ENCODE peak calls at places on chromosome 11, in seven cellular contexts. One of them, this sample, is unnamed. For H3K4me1, the result is how much of the 10 kb centered on the place peaks cover.

GRCh38 chr11:45725121-45725520 is 59.7 kb upstream of the CHST1 start:
- DNase-seq in Panc1: no peak
- DNase-seq in GM23338: no peak
- DNase-seq in adrenal gland: no peak
- DNase-seq in aorta: no peak
- DNase-seq in cardiac muscle cell: no peak
- DNase-seq in CD8-positive, alpha-beta memory T cell: no peak
- DNase-seq in this sample: no peak

GRCh38 chr11:35945137-35945518 is 1.3 kb downstream of the LDLRAD3 start:
- DNase-seq in Panc1: no peak
- DNase-seq in GM23338: no peak
- DNase-seq in adrenal gland: no peak
- DNase-seq in aorta: no peak
- DNase-seq in cardiac muscle cell: no peak
- DNase-seq in CD8-positive, alpha-beta memory T cell: no peak
- DNase-seq in this sample: no peak

GRCh38 chr11:14611939-14612338 is 31.7 kb upstream of the PDE3B start:
- DNase-seq in Panc1: no peak
- DNase-seq in GM23338: no peak
- DNase-seq in adrenal gland: no peak
- DNase-seq in aorta: no peak
- DNase-seq in cardiac muscle cell: no peak
- DNase-seq in CD8-positive, alpha-beta memory T cell: no peak
- DNase-seq in this sample: no peak

GRCh38 chr11:126210871-126211235 is 597 bp downstream of the RPUSD4 start:
- DNase-seq in Panc1: no peak
- DNase-seq in GM23338: no peak
- DNase-seq in adrenal gland: no peak
- DNase-seq in aorta: no peak
- DNase-seq in cardiac muscle cell: peak
- DNase-seq in CD8-positive, alpha-beta memory T cell: no peak
- DNase-seq in this sample: no peak

GRCh38 chr11:73262851-73263495 is 9.2 kb upstream of the P2RY6 start:
- DNase-seq in Panc1: no peak
- DNase-seq in GM23338: no peak
- DNase-seq in adrenal gland: no peak
- DNase-seq in aorta: no peak
- DNase-seq in cardiac muscle cell: peak
- DNase-seq in CD8-positive, alpha-beta memory T cell: no peak
- DNase-seq in this sample: no peak

GRCh38 chr11:62860835-62861563 is 19.7 kb upstream of the SLC3A2 start:
- DNase-seq in Panc1: no peak
- DNase-seq in GM23338: no peak
- DNase-seq in adrenal gland: no peak
- DNase-seq in aorta: no peak
- DNase-seq in cardiac muscle cell: no peak
- DNase-seq in CD8-positive, alpha-beta memory T cell: no peak
- DNase-seq in this sample: no peak

GRCh38 chr11:8098361-8098760 is 17.4 kb downstream of the TUB start:
- DNase-seq in Panc1: no peak
- DNase-seq in GM23338: no peak
- DNase-seq in adrenal gland: no peak
- DNase-seq in aorta: no peak
- DNase-seq in cardiac muscle cell: peak
- DNase-seq in CD8-positive, alpha-beta memory T cell: no peak
- DNase-seq in this sample: no peak

GRCh38 chr11:6323291-6323905 is 3.1 kb upstream of the CAVIN3 start:
- DNase-seq in Panc1: no peak
- DNase-seq in GM23338: peak
- DNase-seq in adrenal gland: no peak
- DNase-seq in aorta: no peak
- DNase-seq in cardiac muscle cell: no peak
- DNase-seq in CD8-positive, alpha-beta memory T cell: no peak
- DNase-seq in this sample: no peak

GRCh38 chr11:105236631-105237030 is 97.1 kb upstream of the CARD18 start:
- DNase-seq in Panc1: no peak
- DNase-seq in GM23338: no peak
- DNase-seq in adrenal gland: no peak
- DNase-seq in aorta: no peak
- DNase-seq in cardiac muscle cell: peak
- DNase-seq in CD8-positive, alpha-beta memory T cell: no peak
- DNase-seq in this sample: no peak

GRCh38 chr11:285894-286220 is 3.1 kb upstream of the PGGHG start:
- DNase-seq in Panc1: no peak
- DNase-seq in GM23338: no peak
- DNase-seq in adrenal gland: no peak
- DNase-seq in aorta: peak
- DNase-seq in cardiac muscle cell: no peak
- DNase-seq in CD8-positive, alpha-beta memory T cell: no peak
- DNase-seq in this sample: no peak

GRCh38 chr11:91433284-91434010 is 791.2 kb upstream of the FAT3 start:
- DNase-seq in Panc1: no peak
- DNase-seq in GM23338: no peak
- DNase-seq in adrenal gland: no peak
- DNase-seq in aorta: no peak
- DNase-seq in cardiac muscle cell: no peak
- DNase-seq in CD8-positive, alpha-beta memory T cell: no peak
- DNase-seq in this sample: no peak

GRCh38 chr11:71452354-71453020 is 516 bp upstream of the NADSYN1 start:
- DNase-seq in Panc1: no peak
- DNase-seq in GM23338: peak
- DNase-seq in adrenal gland: peak
- DNase-seq in aorta: peak
- DNase-seq in cardiac muscle cell: peak
- DNase-seq in CD8-positive, alpha-beta memory T cell: peak
- DNase-seq in this sample: peak

GRCh38 chr11:68127791-68128681 is 6.8 kb upstream of the CHKA start:
- DNase-seq in Panc1: no peak
- DNase-seq in GM23338: peak
- DNase-seq in adrenal gland: peak
- DNase-seq in aorta: peak
- DNase-seq in cardiac muscle cell: peak
- DNase-seq in CD8-positive, alpha-beta memory T cell: no peak
- DNase-seq in this sample: no peak

GRCh38 chr11:34302046-34302921 is 55.5 kb downstream of the ABTB2 start:
- DNase-seq in Panc1: peak
- DNase-seq in GM23338: no peak
- DNase-seq in adrenal gland: no peak
- DNase-seq in aorta: no peak
- DNase-seq in cardiac muscle cell: peak
- DNase-seq in CD8-positive, alpha-beta memory T cell: no peak
- DNase-seq in this sample: no peak

GRCh38 chr11:123176785-123177184 is 18.3 kb downstream of the CLMP start:
- DNase-seq in Panc1: no peak
- DNase-seq in GM23338: no peak
- DNase-seq in adrenal gland: no peak
- DNase-seq in aorta: no peak
- DNase-seq in cardiac muscle cell: no peak
- DNase-seq in CD8-positive, alpha-beta memory T cell: no peak
- DNase-seq in this sample: no peak

DNA sequence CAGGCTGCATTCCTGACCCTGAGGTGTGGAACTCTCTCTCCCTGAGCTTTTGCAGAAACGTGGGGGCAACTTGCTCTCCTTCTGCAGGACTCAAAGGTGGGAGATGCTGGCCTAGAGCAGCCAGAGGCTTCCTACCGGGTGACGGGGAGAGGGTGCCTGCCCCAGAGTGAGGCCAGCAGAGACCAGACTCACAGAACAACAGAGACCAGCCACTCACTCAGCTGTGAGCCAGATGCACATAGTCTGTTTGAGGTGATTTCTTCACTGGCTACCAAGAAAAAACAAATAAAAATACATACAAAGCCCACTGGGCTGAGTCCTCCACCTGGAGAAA is 86.0 kb upstream of the FGF3 start:
- DNase-seq in Panc1: no peak
- DNase-seq in GM23338: no peak
- DNase-seq in adrenal gland: no peak
- DNase-seq in aorta: no peak
- DNase-seq in cardiac muscle cell: no peak
- DNase-seq in CD8-positive, alpha-beta memory T cell: no peak
- DNase-seq in this sample: peak
- H3K27ac ChIP-seq in Panc1: no peak
- H3K27ac ChIP-seq in GM23338: no peak
- H3K27ac ChIP-seq in adrenal gland: no peak
- H3K27ac ChIP-seq in aorta: no peak
- H3K27ac ChIP-seq in cardiac muscle cell: peak
- H3K27ac ChIP-seq in CD8-positive, alpha-beta memory T cell: no peak
- H3K27ac ChIP-seq in this sample: no peak

DNA sequence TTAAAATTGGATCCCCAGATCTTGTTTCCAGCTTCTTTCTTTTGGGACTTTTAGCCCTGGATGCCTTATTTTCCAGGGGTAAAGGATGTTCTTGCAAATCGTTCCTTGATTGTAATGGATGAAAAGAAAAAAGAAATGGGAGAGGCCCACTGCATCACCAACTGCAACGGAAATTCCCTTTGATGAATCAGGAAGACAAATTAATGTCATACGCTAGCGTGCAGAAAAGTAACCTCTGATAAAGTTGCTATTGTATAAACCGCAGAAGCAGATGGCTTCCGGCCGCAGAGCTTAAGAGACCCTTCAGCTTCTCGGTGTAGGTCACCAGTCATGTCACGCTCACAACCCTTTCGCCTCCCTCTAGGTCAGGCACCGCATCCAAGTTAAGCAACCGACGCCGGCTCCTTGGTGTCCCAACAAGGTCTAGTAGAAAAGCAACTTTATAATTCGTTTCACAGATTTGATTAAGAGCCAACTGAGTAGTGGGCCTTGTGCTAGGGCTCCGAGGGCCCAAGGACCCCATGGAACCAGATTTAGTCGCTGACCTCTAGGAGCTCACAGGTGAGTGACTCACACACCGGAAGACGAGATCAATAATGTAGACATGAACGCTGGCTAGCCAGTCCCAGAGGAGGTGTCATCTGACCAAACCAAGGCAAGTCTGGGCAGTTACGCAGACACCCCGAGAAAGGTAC is 1.3 kb upstream of the ZFP91 start:
- DNase-seq in Panc1: no peak
- DNase-seq in GM23338: no peak
- DNase-seq in adrenal gland: peak
- DNase-seq in aorta: peak
- DNase-seq in cardiac muscle cell: peak
- DNase-seq in CD8-positive, alpha-beta memory T cell: peak
- DNase-seq in this sample: no peak
- H3K4me1 ChIP-seq in Panc1: under half
- H3K4me1 ChIP-seq in GM23338: under half
- H3K4me1 ChIP-seq in adrenal gland: half or more
- H3K4me1 ChIP-seq in aorta: under half
- H3K4me1 ChIP-seq in cardiac muscle cell: under half
- H3K4me1 ChIP-seq in CD8-positive, alpha-beta memory T cell: half or more
- H3K4me1 ChIP-seq in this sample: half or more

GRCh38 chr11:18706330-18707243 is 8.0 kb downstream of the TMEM86A start:
- DNase-seq in Panc1: no peak
- DNase-seq in GM23338: peak
- DNase-seq in adrenal gland: peak
- DNase-seq in aorta: peak
- DNase-seq in cardiac muscle cell: peak
- DNase-seq in CD8-positive, alpha-beta memory T cell: peak
- DNase-seq in this sample: no peak
- H3K27ac ChIP-seq in Panc1: no peak
- H3K27ac ChIP-seq in GM23338: no peak
- H3K27ac ChIP-seq in adrenal gland: no peak
- H3K27ac ChIP-seq in aorta: peak
- H3K27ac ChIP-seq in cardiac muscle cell: no peak
- H3K27ac ChIP-seq in CD8-positive, alpha-beta memory T cell: peak
- H3K27ac ChIP-seq in this sample: no peak

GRCh38 chr11:118207079-118207478 is 17.7 kb downstream of the JAML start:
- DNase-seq in Panc1: no peak
- DNase-seq in GM23338: no peak
- DNase-seq in adrenal gland: no peak
- DNase-seq in aorta: no peak
- DNase-seq in cardiac muscle cell: no peak
- DNase-seq in CD8-positive, alpha-beta memory T cell: no peak
- DNase-seq in this sample: no peak
- H3K4me1 ChIP-seq in Panc1: under half
- H3K4me1 ChIP-seq in GM23338: under half
- H3K4me1 ChIP-seq in adrenal gland: under half
- H3K4me1 ChIP-seq in aorta: under half
- H3K4me1 ChIP-seq in cardiac muscle cell: under half
- H3K4me1 ChIP-seq in CD8-positive, alpha-beta memory T cell: half or more
- H3K4me1 ChIP-seq in this sample: under half

This sample was measured in RWPE2.